ENCODE peak calls at places on chromosomes 2 and 18, in eight cellular contexts. One of them, this sample, is unnamed.

GRCh38 chr2:169768262-169768995 is 30.2 kb upstream of the SSB start:
- DNase-seq in IMR-90: no peak
- DNase-seq in body of pancreas: peak; percentile 42
- DNase-seq in heart right ventricle: peak; percentile 24
- DNase-seq in keratinocyte: no peak
- DNase-seq in transverse colon: peak; percentile 12
- DNase-seq in brain microvascular endothelial cell: no peak
- DNase-seq in hepatocyte: no peak
- DNase-seq in this sample: no peak

GRCh38 chr2:234620018-234620417 is 123.1 kb upstream of the ARL4C start:
- DNase-seq in brain microvascular endothelial cell: no peak
- DNase-seq in transverse colon: no peak
- DNase-seq in IMR-90: no peak
- DNase-seq in heart right ventricle: no peak
- DNase-seq in keratinocyte: no peak
- DNase-seq in hepatocyte: no peak
- DNase-seq in body of pancreas: no peak
- DNase-seq in this sample: peak; percentile 93

GRCh38 chr2:158291544-158292175 is 164.9 kb downstream of the CCDC148 start:
- DNase-seq in transverse colon: no peak
- DNase-seq in body of pancreas: no peak
- DNase-seq in IMR-90: no peak
- DNase-seq in heart right ventricle: no peak
- DNase-seq in hepatocyte: no peak
- DNase-seq in keratinocyte: no peak
- DNase-seq in brain microvascular endothelial cell: no peak
- DNase-seq in this sample: peak; percentile 31

GRCh38 chr2:237072067-237072931 is 13.4 kb upstream of the COPS8 start:
- DNase-seq in transverse colon: peak; percentile 79
- DNase-seq in brain microvascular endothelial cell: peak; percentile 75
- DNase-seq in keratinocyte: peak; percentile 38
- DNase-seq in body of pancreas: peak; percentile 86
- DNase-seq in hepatocyte: peak; percentile 81
- DNase-seq in heart right ventricle: peak; percentile 66
- DNase-seq in IMR-90: peak; percentile 61
- DNase-seq in this sample: peak; percentile 75

GRCh38 chr2:85560812-85561279 is 447 bp downstream of the GGCX start:
- DNase-seq in brain microvascular endothelial cell: no peak
- DNase-seq in hepatocyte: no peak
- DNase-seq in IMR-90: no peak
- DNase-seq in heart right ventricle: no peak
- DNase-seq in transverse colon: no peak
- DNase-seq in keratinocyte: no peak
- DNase-seq in body of pancreas: no peak
- DNase-seq in this sample: no peak

GRCh38 chr2:17538022-17538843 is 2.3 kb upstream of the VSNL1 start:
- DNase-seq in transverse colon: peak; percentile 30
- DNase-seq in brain microvascular endothelial cell: peak; percentile 35
- DNase-seq in heart right ventricle: no peak
- DNase-seq in keratinocyte: no peak
- DNase-seq in body of pancreas: peak; percentile 18
- DNase-seq in hepatocyte: peak; percentile 18
- DNase-seq in IMR-90: peak; percentile 20
- DNase-seq in this sample: peak; percentile 64

GRCh38 chr2:127081826-127082633 is 24.9 kb downstream of the BIN1 start:
- DNase-seq in brain microvascular endothelial cell: no peak
- DNase-seq in IMR-90: peak; percentile 11
- DNase-seq in hepatocyte: peak; percentile 52
- DNase-seq in body of pancreas: no peak
- DNase-seq in transverse colon: peak; percentile 61
- DNase-seq in keratinocyte: no peak
- DNase-seq in heart right ventricle: no peak
- DNase-seq in this sample: no peak

GRCh38 chr18:34631071-34631470 is 79.0 kb upstream of the DTNA start:
- DNase-seq in heart right ventricle: no peak
- DNase-seq in brain microvascular endothelial cell: no peak
- DNase-seq in body of pancreas: no peak
- DNase-seq in keratinocyte: no peak
- DNase-seq in IMR-90: no peak
- DNase-seq in transverse colon: no peak
- DNase-seq in hepatocyte: no peak
- DNase-seq in this sample: peak; percentile 58

GRCh38 chr2:23486676-23487075 is 101.7 kb downstream of the KLHL29 start:
- DNase-seq in body of pancreas: peak; percentile 56
- DNase-seq in brain microvascular endothelial cell: peak; percentile 29
- DNase-seq in heart right ventricle: peak; percentile 46
- DNase-seq in IMR-90: peak; percentile 70
- DNase-seq in transverse colon: no peak
- DNase-seq in keratinocyte: no peak
- DNase-seq in hepatocyte: no peak
- DNase-seq in this sample: no peak

GRCh38 chr18:13181765-13182164 is 36.8 kb upstream of the LDLRAD4 start:
- DNase-seq in hepatocyte: no peak
- DNase-seq in body of pancreas: no peak
- DNase-seq in keratinocyte: no peak
- DNase-seq in IMR-90: no peak
- DNase-seq in transverse colon: no peak
- DNase-seq in heart right ventricle: no peak
- DNase-seq in brain microvascular endothelial cell: no peak
- DNase-seq in this sample: no peak

GRCh38 chr2:170022692-170023091 is 155.3 kb upstream of the MYO3B start:
- DNase-seq in IMR-90: peak; percentile 89
- DNase-seq in hepatocyte: no peak
- DNase-seq in keratinocyte: no peak
- DNase-seq in heart right ventricle: no peak
- DNase-seq in body of pancreas: no peak
- DNase-seq in brain microvascular endothelial cell: peak; percentile 74
- DNase-seq in transverse colon: no peak
- DNase-seq in this sample: peak; percentile 93

GRCh38 chr2:70923378-70924015 is 12.2 kb upstream of the ATP6V1B1 start:
- DNase-seq in hepatocyte: peak; percentile 4
- DNase-seq in body of pancreas: peak; percentile 29
- DNase-seq in brain microvascular endothelial cell: no peak
- DNase-seq in transverse colon: no peak
- DNase-seq in IMR-90: no peak
- DNase-seq in heart right ventricle: no peak
- DNase-seq in keratinocyte: no peak
- DNase-seq in this sample: peak; percentile 41

GRCh38 chr2:179344280-179344961 is 79.8 kb upstream of the SESTD1 start:
- DNase-seq in brain microvascular endothelial cell: peak; percentile 20
- DNase-seq in IMR-90: peak; percentile 31
- DNase-seq in heart right ventricle: no peak
- DNase-seq in transverse colon: no peak
- DNase-seq in keratinocyte: no peak
- DNase-seq in body of pancreas: no peak
- DNase-seq in hepatocyte: peak; percentile 35
- DNase-seq in this sample: peak; percentile 14

DNA sequence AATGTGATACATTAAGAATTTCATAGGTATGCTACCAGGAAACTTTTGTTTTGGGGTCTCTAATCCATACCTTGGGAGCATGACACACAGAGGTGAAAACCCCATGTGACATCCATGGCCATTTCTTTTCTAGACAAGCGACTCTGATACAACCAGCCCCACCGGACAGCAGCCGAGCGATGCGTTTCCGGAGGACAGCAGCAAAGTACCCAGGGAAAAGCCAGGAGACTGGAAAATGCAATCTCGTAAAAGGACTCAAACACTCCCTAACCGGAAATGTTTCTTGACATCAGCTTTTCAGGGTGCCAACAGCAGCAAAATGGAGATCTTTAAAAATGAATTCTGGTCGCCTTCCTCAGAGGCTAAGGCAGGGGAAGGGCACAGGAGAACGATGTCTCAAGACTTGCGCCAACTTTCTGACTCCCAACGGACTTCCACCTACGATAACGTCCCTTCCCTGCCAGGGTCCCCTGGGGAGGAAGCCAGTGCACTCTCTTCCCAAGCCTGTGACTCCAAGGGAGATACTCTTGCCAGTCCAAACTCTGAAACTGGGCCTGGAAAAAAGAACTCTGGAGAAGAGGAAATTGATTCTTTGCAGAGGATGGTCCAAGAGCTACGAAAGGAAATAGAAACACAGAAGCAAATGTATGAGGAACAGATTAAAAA is 48.9 kb downstream of the BMP10 start:
- DNase-seq in transverse colon: no peak
- DNase-seq in brain microvascular endothelial cell: no peak
- DNase-seq in body of pancreas: no peak
- DNase-seq in heart right ventricle: no peak
- DNase-seq in IMR-90: no peak
- DNase-seq in keratinocyte: no peak
- DNase-seq in hepatocyte: no peak
- DNase-seq in this sample: no peak
- H3K36me3 ChIP-seq in transverse colon: no peaks in the 10 kb centered on the region
- H3K36me3 ChIP-seq in brain microvascular endothelial cell: no peaks in the 10 kb centered on the region
- H3K36me3 ChIP-seq in body of pancreas: no peaks in the 10 kb centered on the region
- H3K36me3 ChIP-seq in heart right ventricle: no peaks in the 10 kb centered on the region
- H3K36me3 ChIP-seq in IMR-90: no peaks in the 10 kb centered on the region
- H3K36me3 ChIP-seq in keratinocyte: peaks cover 26% of the 10 kb centered on the region
- H3K36me3 ChIP-seq in hepatocyte: no peaks in the 10 kb centered on the region
- H3K36me3 ChIP-seq in this sample: no peaks in the 10 kb centered on the region

DNA sequence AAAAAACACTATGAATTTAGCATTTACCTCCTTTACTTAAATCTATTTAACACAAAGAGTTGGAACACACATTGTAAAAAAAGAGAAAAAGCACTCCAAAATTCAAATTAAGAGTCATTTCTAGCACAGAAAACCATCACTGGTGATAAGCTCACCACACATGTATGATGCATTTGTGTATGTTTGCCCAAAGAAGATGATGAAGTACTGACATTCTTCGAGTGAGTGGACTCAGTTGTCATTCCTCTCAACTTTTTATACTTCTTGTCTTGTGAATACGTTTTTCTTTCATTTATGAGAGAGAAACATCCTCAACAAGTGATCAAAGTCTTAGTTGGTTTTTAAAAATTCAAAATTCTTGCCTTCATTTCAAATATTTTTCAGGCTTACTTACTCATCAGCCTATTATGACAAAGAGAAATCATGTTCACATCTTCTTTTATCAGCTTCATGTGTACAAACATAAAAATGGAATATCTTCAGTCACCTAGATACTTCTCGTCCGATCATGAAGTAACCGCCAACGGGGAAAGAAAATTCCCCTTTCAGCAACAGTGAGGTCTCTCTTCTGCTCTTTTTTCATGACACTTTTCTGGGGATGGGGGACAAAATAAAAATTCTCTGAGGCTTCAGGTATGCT is 1.5 kb downstream of the DSEL start:
- DNase-seq in IMR-90: peak; percentile 48
- DNase-seq in hepatocyte: no peak
- DNase-seq in body of pancreas: no peak
- DNase-seq in heart right ventricle: no peak
- DNase-seq in keratinocyte: no peak
- DNase-seq in transverse colon: no peak
- DNase-seq in brain microvascular endothelial cell: peak; percentile 20
- DNase-seq in this sample: no peak
- H3K4me3 ChIP-seq in IMR-90: peak overlapping the region; percentile 96
- H3K4me3 ChIP-seq in hepatocyte: peak overlapping the region; percentile 66
- H3K4me3 ChIP-seq in body of pancreas: no peak overlapping the region
- H3K4me3 ChIP-seq in heart right ventricle: no peak overlapping the region
- H3K4me3 ChIP-seq in keratinocyte: peak overlapping the region; percentile 91
- H3K4me3 ChIP-seq in transverse colon: no peak overlapping the region
- H3K4me3 ChIP-seq in brain microvascular endothelial cell: peak overlapping the region; percentile 89
- H3K4me3 ChIP-seq in this sample: peak overlapping the region; percentile 85

DNA sequence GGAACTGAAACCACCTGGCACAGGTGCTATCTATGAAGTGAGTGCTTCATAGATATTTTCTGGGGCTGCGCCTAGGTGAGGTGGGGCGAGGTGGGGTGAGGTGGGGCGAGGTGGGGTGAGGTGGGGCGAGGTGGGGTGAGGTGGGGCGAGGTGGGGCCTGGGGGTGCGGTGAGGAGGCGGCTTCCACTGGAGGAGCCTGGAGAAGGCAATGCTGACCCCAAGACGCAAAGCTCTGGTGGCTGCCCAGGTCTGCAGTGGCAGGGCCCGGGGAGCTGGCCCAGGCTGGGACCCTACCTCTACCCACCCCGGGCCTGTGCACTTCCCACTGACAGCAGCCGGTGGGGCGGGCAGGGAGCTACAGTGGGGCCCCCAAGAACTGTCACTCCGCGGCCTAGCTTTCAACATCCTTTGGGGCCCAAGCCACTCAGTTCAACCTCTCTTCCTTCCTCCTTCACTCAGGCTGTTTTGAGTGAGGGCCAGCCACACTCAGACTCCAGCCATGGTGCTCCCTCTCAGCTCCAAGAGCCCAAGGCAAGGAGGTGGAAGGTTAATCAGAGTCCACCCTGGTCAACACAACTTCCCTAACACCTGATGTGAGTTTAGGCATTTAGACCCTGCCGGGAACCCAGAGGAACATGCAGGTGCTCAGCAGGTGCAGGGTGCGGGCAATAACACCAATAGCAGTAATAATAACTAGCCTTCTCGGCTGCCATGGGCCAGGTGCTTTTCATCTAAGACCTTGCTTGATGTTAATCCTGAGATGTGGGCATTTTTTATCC is 93.7 kb downstream of the ZFP36L2 start:
- DNase-seq in IMR-90: no peak
- DNase-seq in hepatocyte: no peak
- DNase-seq in keratinocyte: no peak
- DNase-seq in brain microvascular endothelial cell: no peak
- DNase-seq in body of pancreas: no peak
- DNase-seq in transverse colon: no peak
- DNase-seq in heart right ventricle: no peak
- DNase-seq in this sample: no peak
- TF ChIP-seq CTCF in IMR-90: no peak
- TF ChIP-seq CTCF in hepatocyte: no peak
- TF ChIP-seq CTCF in keratinocyte: no peak
- TF ChIP-seq CTCF in brain microvascular endothelial cell: no peak
- TF ChIP-seq CTCF in body of pancreas: no peak
- TF ChIP-seq CTCF in transverse colon: no peak
- TF ChIP-seq CTCF in heart right ventricle: no peak
- TF ChIP-seq CTCF in this sample: no peak

DNA sequence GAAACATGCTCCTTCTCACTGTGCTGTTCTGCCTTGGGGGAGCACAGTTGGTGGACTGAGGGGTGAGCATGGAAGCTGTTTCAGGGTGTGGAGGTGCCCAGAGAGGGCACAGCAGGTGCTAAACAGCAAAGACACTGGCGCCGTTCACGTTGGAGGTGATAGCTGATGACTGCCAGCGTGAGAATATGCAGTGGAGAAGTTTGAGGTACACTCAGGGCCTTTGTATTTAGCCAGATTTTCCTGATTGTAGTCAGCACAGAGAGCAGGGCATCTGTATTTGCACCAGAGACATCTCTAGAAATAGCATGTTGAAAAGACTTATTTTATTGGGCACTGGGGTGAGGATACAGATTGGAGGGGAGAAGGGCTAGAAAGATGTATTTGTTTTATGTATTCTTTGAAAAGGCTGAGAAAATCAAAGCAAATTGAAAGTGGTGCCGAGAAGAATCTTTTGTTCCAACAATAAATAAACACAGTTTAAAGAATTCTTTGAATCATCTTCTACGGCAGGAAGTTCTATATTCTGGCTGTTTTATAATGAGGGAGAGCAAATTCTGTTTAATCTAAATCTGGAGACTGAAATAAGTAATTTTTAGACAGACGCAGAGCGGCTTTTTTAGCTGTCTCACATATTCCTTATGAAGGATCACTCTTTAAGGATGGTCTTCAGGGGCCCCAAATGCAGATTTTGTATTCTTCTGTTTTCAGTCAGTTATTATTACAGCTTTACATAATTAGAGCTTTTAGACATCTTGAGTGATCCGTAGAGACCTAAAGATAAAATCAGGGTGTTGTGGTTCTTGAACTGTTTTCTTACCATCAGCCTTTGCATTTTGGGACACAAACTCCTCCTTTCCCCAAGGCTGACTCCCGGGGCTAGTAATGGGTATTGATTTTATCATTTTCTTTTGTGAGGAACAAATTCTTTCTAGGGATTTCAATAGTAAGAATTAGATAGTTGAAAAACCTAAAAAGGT is 7.1 kb downstream of the ZNF532 start:
- DNase-seq in heart right ventricle: no peak
- DNase-seq in keratinocyte: no peak
- DNase-seq in hepatocyte: no peak
- DNase-seq in IMR-90: peak; percentile 36
- DNase-seq in brain microvascular endothelial cell: no peak
- DNase-seq in body of pancreas: no peak
- DNase-seq in transverse colon: no peak
- DNase-seq in this sample: no peak
- H3K36me3 ChIP-seq in heart right ventricle: no peaks in the 10 kb centered on the region
- H3K36me3 ChIP-seq in keratinocyte: peaks cover 16% of the 10 kb centered on the region
- H3K36me3 ChIP-seq in hepatocyte: no peaks in the 10 kb centered on the region
- H3K36me3 ChIP-seq in IMR-90: peaks cover 33% of the 10 kb centered on the region
- H3K36me3 ChIP-seq in brain microvascular endothelial cell: peaks cover 28% of the 10 kb centered on the region
- H3K36me3 ChIP-seq in body of pancreas: no peaks in the 10 kb centered on the region
- H3K36me3 ChIP-seq in transverse colon: no peaks in the 10 kb centered on the region
- H3K36me3 ChIP-seq in this sample: peaks cover 60% of the 10 kb centered on the region

This sample was measured in A673.